ENCODE peak calls at places on chromosomes 12 and 14, in four cellular contexts. P is endothelial cell of umbilical vein; W is uterus; F is CD4-positive, alpha-beta memory T cell. C is an unnamed sample.
A peak's percentile ranks its signal among the peaks of the same experiment; 100 is the strongest.

GRCh38 chr12:46268349-46268616 is 560 bp downstream of the SLC38A1 start:
- DNase-seq in P (no peak), W (no peak), F (peak; percentile 44), C (no peak)

GRCh38 chr14:50619569-50620141 is 48.5 kb downstream of the SAV1 start:
- DNase-seq in P (peak; percentile 70), W (no peak), F (peak; percentile 16), C (no peak)

GRCh38 chr12:68400231-68400829 is 68.2 kb upstream of the MDM1 start:
- DNase-seq in P (peak; percentile 18), W (no peak), F (no peak), C (no peak)

GRCh38 chr12:118773956-118774723 is 207.2 kb upstream of the SRRM4 start:
- DNase-seq in P (no peak), W (no peak), F (no peak), C (no peak)

GRCh38 chr12:922297-922696 is 27.2 kb downstream of the RAD52 start:
- DNase-seq in P (no peak), W (no peak), F (no peak), C (no peak)

GRCh38 chr14:36511981-36512584 is 7.9 kb downstream of the NKX2-1 start:
- DNase-seq in P (no peak), W (no peak), F (no peak), C (no peak)

GRCh38 chr14:65222434-65222833 is 120.1 kb upstream of the MAX start:
- DNase-seq in P (peak; percentile 80), W (no peak), F (peak; percentile 45), C (no peak)

GRCh38 chr12:123384994-123385376 is 1.1 kb downstream of the KMT5A start:
- DNase-seq in P (peak; percentile 9), W (no peak), F (no peak), C (no peak)

GRCh38 chr14:68800361-68800760 is 7.5 kb upstream of the ZFP36L1 start:
- DNase-seq in P (no peak), W (no peak), F (no peak), C (no peak)

GRCh38 chr12:114848661-114849060 is 164.7 kb upstream of the TBX3 start:
- DNase-seq in P (no peak), W (no peak), F (no peak), C (no peak)

GRCh38 chr14:57362356-57362755 is 28.0 kb upstream of the NAA30 start:
- DNase-seq in P (peak; percentile 94), W (no peak), F (no peak), C (no peak)

GRCh38 chr14:68675233-68675577 is 117.7 kb downstream of the ZFP36L1 start:
- DNase-seq in P (peak; percentile 55), W (no peak), F (no peak), C (no peak)

GRCh38 chr12:67531051-67531450 is 117.5 kb upstream of the DYRK2 start:
- DNase-seq in P (no peak), W (no peak), F (no peak), C (no peak)

GRCh38 chr14:67268456-67269115 is 27.4 kb downstream of the PALS1 start:
- DNase-seq in P (no peak), W (no peak), F (no peak), C (no peak)

GRCh38 chr14:70096866-70097265 is 91.9 kb downstream of the SLC8A3 start:
- DNase-seq in P (peak; percentile 3), W (no peak), F (no peak), C (no peak)

GRCh38 chr14:61140872-61141271 is 140.3 kb downstream of the TMEM30B start:
- DNase-seq in P (no peak), W (no peak), F (no peak), C (no peak)

GRCh38 chr12:95859344-95859816 is 628 bp downstream of the SNRPF start:
- DNase-seq in P (no peak), W (no peak), F (no peak), C (no peak)

GRCh38 chr14:34340226-34340625 is 121.8 kb downstream of the SPTSSA start:
- DNase-seq in P (no peak), W (no peak), F (no peak), C (no peak)

GRCh38 chr12:3600951-3601350 is 109.9 kb downstream of the PRMT8 start:
- DNase-seq in P (no peak), W (no peak), F (no peak), C (no peak)

GRCh38 chr14:28756896-28757570 is 9.6 kb upstream of the FOXG1 start:
- DNase-seq in P (peak; percentile 34), W (no peak), F (no peak), C (no peak)

GRCh38 chr12:98532687-98533304 is 17.4 kb downstream of the TMPO start:
- DNase-seq in P (peak; percentile 51), W (no peak), F (peak; percentile 50), C (no peak)

GRCh38 chr12:64560395-64561301 is 49.6 kb upstream of the RASSF3 start:
- DNase-seq in P (peak; percentile 69), W (peak; percentile 62), F (no peak), C (no peak)

GRCh38 chr12:79407671-79408622 is 282.8 kb downstream of the PAWR start:
- DNase-seq in P (peak; percentile 88), W (peak; percentile 61), F (no peak), C (peak; percentile 44)

GRCh38 chr14:90455100-90455571 is 58.3 kb downstream of the CALM1 start:
- DNase-seq in P (no peak), W (peak; percentile 25), F (no peak), C (no peak)

GRCh38 chr14:54343276-54344121 is 53.3 kb upstream of the CDKN3 start:
- DNase-seq in P (peak; percentile 66), W (no peak), F (no peak), C (no peak)

GRCh38 chr12:72273499-72273837 is 1.3 kb downstream of the TRHDE start:
- DNase-seq in P (no peak), W (no peak), F (no peak), C (no peak)

GRCh38 chr12:45257185-45257585 is 41.3 kb downstream of the ANO6 start:
- DNase-seq in P (no peak), W (no peak), F (no peak), C (no peak)

GRCh38 chr12:45263587-45263986 is 47.7 kb downstream of the ANO6 start:
- DNase-seq in P (no peak), W (no peak), F (no peak), C (no peak)

GRCh38 chr12:45260481-45260824 is 44.6 kb downstream of the ANO6 start:
- DNase-seq in P (no peak), W (no peak), F (no peak), C (no peak)

GRCh38 chr12:45260854-45261253 is 45.0 kb downstream of the ANO6 start:
- DNase-seq in P (no peak), W (no peak), F (no peak), C (no peak)

DNA sequence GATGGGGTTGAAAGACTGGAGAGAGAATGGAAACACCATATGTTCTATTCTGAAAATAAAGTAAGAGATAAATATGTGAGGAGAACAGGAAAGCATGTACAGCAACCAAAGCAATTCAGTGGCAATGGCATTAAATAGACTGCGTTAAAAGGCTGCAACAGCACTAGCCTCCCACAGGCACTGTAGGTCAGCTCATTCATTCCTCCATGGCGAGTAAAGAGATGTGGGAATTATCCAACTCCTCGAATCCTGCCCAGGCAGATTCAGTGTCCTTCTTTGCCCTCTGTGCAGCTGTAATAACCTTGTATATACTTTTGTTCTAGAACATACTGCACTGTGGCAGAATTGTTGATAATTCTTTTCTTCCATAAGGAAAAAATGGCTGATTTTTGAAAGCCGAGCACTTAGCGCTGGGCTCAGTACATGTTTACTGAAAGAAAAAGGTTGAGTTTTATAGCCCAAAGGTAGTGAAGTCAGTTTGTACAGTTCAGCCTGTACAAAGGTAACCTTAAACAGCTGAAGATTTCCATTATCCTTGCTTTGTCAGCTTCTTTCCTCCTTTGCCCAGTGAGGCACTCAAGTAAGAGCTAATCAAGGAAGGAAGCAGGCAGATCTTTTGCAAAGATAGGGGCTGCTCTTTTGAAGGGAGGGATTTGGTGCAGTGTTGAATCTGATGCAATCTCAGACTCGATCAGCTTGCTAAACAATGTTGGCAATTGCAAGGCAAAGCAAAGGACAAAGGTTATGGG is 44.0 kb downstream of the ANO6 start:
- DNase-seq in P (peak; percentile 68), W (no peak), F (no peak), C (no peak)
- H3K4me3 ChIP-seq in P (no peak overlapping the region), W (no peak overlapping the region), F (no peak overlapping the region), C (no peak overlapping the region)

DNA sequence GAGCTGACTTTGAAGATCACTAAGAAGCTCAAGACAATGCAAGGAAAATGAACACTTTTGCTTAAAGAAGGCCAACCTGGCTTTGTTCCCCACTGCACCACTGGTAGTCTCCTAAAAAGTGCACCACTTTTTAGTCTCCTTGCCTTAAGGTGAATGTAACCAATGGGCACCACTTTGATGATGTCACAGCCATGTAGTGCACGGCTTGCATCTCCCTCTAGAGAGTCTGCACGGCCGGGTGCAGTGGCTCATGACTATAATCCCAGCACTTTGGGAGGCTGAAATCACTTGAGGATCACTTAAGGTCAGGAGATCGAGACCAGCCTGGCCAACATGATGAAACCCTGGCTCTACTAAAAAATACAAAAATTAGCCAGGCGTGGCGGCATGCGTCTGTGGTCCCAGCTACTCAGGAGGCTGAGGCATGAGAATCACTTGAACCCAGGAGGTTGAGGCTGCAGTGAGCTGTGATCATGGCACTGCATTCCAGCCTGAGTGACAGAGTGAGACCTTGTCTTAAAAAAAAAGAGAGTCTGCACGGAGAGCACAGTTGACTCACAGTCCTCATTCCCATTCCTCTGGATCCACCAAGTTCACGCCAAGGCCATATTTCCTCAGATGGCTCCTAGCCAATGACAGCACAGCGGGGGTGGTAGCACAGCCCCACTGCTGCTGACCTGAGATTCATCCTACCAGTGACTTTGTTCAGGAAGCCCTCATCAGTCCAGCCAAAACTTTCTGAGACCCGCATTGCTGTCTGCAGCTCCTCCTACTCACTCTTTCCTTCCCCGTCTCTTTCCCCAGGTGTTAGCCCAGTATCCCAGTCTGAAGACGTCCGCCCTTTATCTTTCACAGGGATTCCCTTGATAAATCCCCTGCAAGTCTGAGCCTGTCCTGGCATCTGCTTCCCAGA is 16.5 kb upstream of the IFT81 start:
- DNase-seq in P (peak; percentile 79), W (peak; percentile 77), F (no peak), C (no peak)
- H3K27ac ChIP-seq in P (no peak overlapping the region), W (peak overlapping the region; percentile 90), F (no peak overlapping the region), C (peak overlapping the region; percentile 72)

DNA sequence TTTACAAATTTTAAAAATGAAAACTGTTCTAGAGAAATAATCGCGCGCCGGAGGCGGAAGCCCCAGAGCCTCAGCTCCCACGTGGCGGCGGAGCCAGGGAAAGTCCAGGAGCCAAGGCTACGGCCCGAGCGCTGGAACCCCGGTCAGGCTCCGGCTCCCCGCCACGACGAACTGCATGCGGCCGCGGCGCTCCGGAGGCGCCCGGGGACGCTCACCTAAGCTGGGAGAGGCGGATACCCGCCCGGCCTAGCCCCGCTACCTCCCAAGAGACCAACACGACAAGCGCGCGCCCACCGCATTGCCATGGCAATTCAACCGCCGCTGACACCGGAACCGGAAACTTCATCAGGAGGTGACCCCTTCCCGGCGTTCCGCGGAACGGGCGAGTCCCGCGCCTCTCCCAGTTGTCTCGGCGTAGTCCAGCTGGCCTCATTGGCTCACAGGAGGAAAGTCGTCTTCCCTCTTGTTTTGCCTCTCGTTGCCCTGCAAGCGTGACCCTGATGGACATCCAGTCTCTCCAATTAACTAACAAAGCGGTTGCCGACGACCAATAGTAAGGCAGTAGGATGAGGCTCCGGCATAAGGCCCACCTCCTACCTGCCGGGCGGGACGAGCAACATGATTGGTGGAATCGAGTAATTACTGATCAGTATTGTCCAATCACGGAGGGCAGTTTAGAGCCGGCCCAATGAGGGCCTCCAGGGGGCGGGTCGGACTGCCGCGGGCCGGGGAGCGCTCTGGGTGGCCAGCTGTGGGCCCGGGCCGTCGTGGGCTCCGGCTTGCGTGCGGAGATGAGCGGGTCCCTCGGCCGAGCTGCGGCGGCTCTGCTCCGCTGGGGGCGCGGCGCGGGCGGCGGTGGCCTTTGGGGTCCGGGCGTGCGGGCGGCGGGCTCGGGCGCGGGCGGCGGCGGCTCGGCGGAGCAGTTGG is at the start of gene GLRX5:
- DNase-seq in P (peak; percentile 100), W (peak; percentile 100), F (peak; percentile 99), C (peak; percentile 96)
- H3K4me1 ChIP-seq in P (peaks cover 52% of the 10 kb centered on the region), W (peaks cover 18% of the 10 kb centered on the region), F (peaks cover 50% of the 10 kb centered on the region), C (peaks cover 21% of the 10 kb centered on the region)

GRCh38 chr14:20787025-20787424 is 6.0 kb downstream of the RNASE6 start:
- DNase-seq in P (no peak), W (no peak), F (no peak), C (no peak)

GRCh38 chr14:20781805-20782204 is 737 bp downstream of the RNASE6 start:
- DNase-seq in P (peak; percentile 32), W (no peak), F (no peak), C (no peak)

GRCh38 chr14:20782280-20782890 is 1.3 kb downstream of the RNASE6 start:
- DNase-seq in P (peak; percentile 56), W (no peak), F (peak; percentile 29), C (no peak)
- H3K4me3 ChIP-seq in P (peak overlapping the region; percentile 35), W (no peak overlapping the region), F (peak overlapping the region; percentile 23), C (peak overlapping the region; percentile 23)